ENCODE peak calls at places on chromosome 14, in seven cellular contexts. J is A673, U is retinal pigment epithelial cell, H is body of pancreas, Q is SK-N-SH, A is AG09319, M is HCT116. L is an unnamed sample.

GRCh38 chr14:99360774-99361595 is 89.0 kb upstream of the BCL11B start:
- DNase-seq in M (peak), H (no peak), U (no peak), J (peak), Q (peak), A (no peak), L (no peak)

GRCh38 chr14:74217672-74218448 is 21.4 kb upstream of the VSX2 start:
- DNase-seq in M (peak), J (peak), H (peak), Q (peak), U (no peak), A (peak), L (peak)

GRCh38 chr14:33357225-33358010 is 418.7 kb downstream of the NPAS3 start:
- DNase-seq in H (peak), U (no peak), A (no peak), Q (no peak), J (no peak), M (no peak), L (no peak)

GRCh38 chr14:105019861-105020814 is 745 bp downstream of the CDCA4 start:
- DNase-seq in A (no peak), Q (no peak), H (peak), J (peak), M (no peak), U (no peak), L (peak)

GRCh38 chr14:96167224-96168148 is 37.2 kb upstream of the BDKRB2 start:
- DNase-seq in U (no peak), M (no peak), Q (no peak), H (no peak), J (no peak), A (peak), L (peak)

GRCh38 chr14:97180304-97181200 is 383.4 kb downstream of the VRK1 start:
- DNase-seq in M (peak), J (peak), U (peak), A (no peak), Q (no peak), H (no peak), L (no peak)

GRCh38 chr14:36301159-36301558 is 19.3 kb downstream of the MBIP start:
- DNase-seq in U (no peak), H (peak), M (no peak), A (no peak), Q (no peak), J (no peak), L (no peak)

GRCh38 chr14:53152627-53152908 is 555 bp downstream of the DDHD1 start:
- DNase-seq in H (no peak), M (no peak), Q (no peak), U (peak), J (no peak), A (no peak), L (no peak)

GRCh38 chr14:73739174-73739898 is 25.2 kb upstream of the PNMA1 start:
- DNase-seq in M (no peak), H (no peak), A (no peak), Q (no peak), U (no peak), J (no peak), L (no peak)

GRCh38 chr14:25484194-25484593 is 434.2 kb upstream of the STXBP6 start:
- DNase-seq in M (no peak), H (no peak), A (no peak), Q (no peak), U (no peak), J (no peak), L (no peak)

GRCh38 chr14:96631621-96632362 is 129.6 kb downstream of the PAPOLA start:
- DNase-seq in Q (peak), M (no peak), A (no peak), U (no peak), H (no peak), J (no peak), L (no peak)

GRCh38 chr14:105962532-105962931 is 436.1 kb downstream of the TMEM121 start:
- DNase-seq in H (no peak), J (no peak), Q (no peak), M (no peak), U (no peak), A (no peak), L (no peak)

GRCh38 chr14:32343926-32344430 is 14.9 kb downstream of the AKAP6 start:
- DNase-seq in M (no peak), J (no peak), Q (no peak), U (no peak), H (no peak), A (no peak), L (no peak)

GRCh38 chr14:38207830-38208815 is at the start of gene SSTR1:
- DNase-seq in A (no peak), Q (no peak), J (peak), U (no peak), H (peak), M (no peak), L (peak)

GRCh38 chr14:103391048-103391447 is 5.8 kb downstream of the MARK3 start:
- DNase-seq in J (peak), A (peak), M (peak), U (peak), H (no peak), Q (peak), L (peak)

GRCh38 chr14:74952697-74953484 is 2.5 kb downstream of the PGF start:
- DNase-seq in H (no peak), Q (no peak), M (no peak), J (no peak), U (no peak), A (no peak), L (no peak)

GRCh38 chr14:34347683-34348082 is 114.4 kb downstream of the SPTSSA start:
- DNase-seq in A (no peak), U (no peak), M (no peak), J (no peak), H (no peak), Q (no peak), L (no peak)

GRCh38 chr14:50823763-50824636 is 7.0 kb downstream of the NIN start:
- DNase-seq in A (no peak), M (no peak), Q (no peak), U (no peak), J (no peak), H (peak), L (no peak)

GRCh38 chr14:50622978-50623377 is 45.1 kb downstream of the SAV1 start:
- DNase-seq in Q (no peak), M (no peak), H (no peak), J (no peak), A (peak), U (no peak), L (no peak)

GRCh38 chr14:69715725-69716482 is 51.0 kb upstream of the SRSF5 start:
- DNase-seq in Q (peak), H (peak), U (peak), M (no peak), A (peak), J (peak), L (peak)

GRCh38 chr14:70036665-70037064 is 152.1 kb downstream of the SLC8A3 start:
- DNase-seq in H (no peak), J (no peak), Q (no peak), M (no peak), U (no peak), A (no peak), L (no peak)

GRCh38 chr14:104217486-104218360 is 79.3 kb downstream of the KIF26A start:
- DNase-seq in M (no peak), A (no peak), J (no peak), Q (no peak), U (no peak), H (no peak), L (no peak)

GRCh38 chr14:104875811-104876210 is 10.7 kb downstream of the CEP170B start:
- DNase-seq in A (no peak), Q (no peak), U (no peak), J (no peak), H (no peak), M (no peak), L (no peak)

GRCh38 chr14:87656315-87656714 is 336.7 kb downstream of the GALC start:
- DNase-seq in A (no peak), J (no peak), H (no peak), Q (no peak), M (no peak), U (no peak), L (no peak)

GRCh38 chr14:54348001-54348611 is 48.7 kb upstream of the CDKN3 start:
- DNase-seq in J (peak), H (peak), M (peak), A (no peak), U (no peak), Q (peak), L (peak)

GRCh38 chr14:89371600-89371999 is 45.4 kb downstream of the FOXN3 start:
- DNase-seq in U (no peak), M (no peak), Q (no peak), H (no peak), A (no peak), J (no peak), L (no peak)

GRCh38 chr14:99793213-99794155 is at the start of gene EML1:
- DNase-seq in M (peak), U (no peak), A (peak), H (peak), Q (peak), J (peak), L (peak)

GRCh38 chr14:37903561-37904191 is 304.0 kb upstream of the SSTR1 start:
- DNase-seq in A (no peak), H (peak), Q (peak), M (peak), J (peak), U (no peak), L (peak)

GRCh38 chr14:50362791-50363733 is 33.6 kb downstream of the CDKL1 start:
- DNase-seq in M (no peak), U (no peak), H (no peak), A (no peak), Q (no peak), J (no peak), L (no peak)

GRCh38 chr14:88078525-88078924 is 73.6 kb downstream of the GPR65 start:
- DNase-seq in M (no peak), A (no peak), U (no peak), H (no peak), Q (no peak), J (no peak), L (no peak)

GRCh38 chr14:36870776-36871175 is 209.1 kb downstream of the PAX9 start:
- DNase-seq in Q (no peak), J (no peak), U (no peak), H (no peak), A (no peak), M (no peak), L (no peak)

GRCh38 chr14:105425823-105426247 is 6.2 kb downstream of the MTA1 start:
- DNase-seq in A (no peak), U (no peak), Q (no peak), H (no peak), M (no peak), J (no peak), L (no peak)

GRCh38 chr14:69703047-69704046 is 63.6 kb upstream of the SRSF5 start:
- DNase-seq in A (no peak), U (no peak), M (no peak), H (no peak), J (no peak), Q (no peak), L (no peak)

GRCh38 chr14:68486033-68486732 is 306.7 kb downstream of the ZFP36L1 start:
- DNase-seq in A (no peak), H (peak), J (no peak), U (no peak), M (no peak), Q (no peak), L (no peak)

GRCh38 chr14:99055816-99056215 is 216.2 kb downstream of the BCL11B start:
- DNase-seq in Q (no peak), A (no peak), J (no peak), M (no peak), U (no peak), H (no peak), L (no peak)

GRCh38 chr14:57245941-57246340 is 22.8 kb downstream of the EXOC5 start:
- DNase-seq in M (no peak), A (no peak), J (no peak), U (no peak), H (no peak), Q (no peak), L (no peak)

GRCh38 chr14:57247283-57247682 is 21.4 kb downstream of the EXOC5 start:
- DNase-seq in H (no peak), A (no peak), Q (no peak), U (no peak), J (peak), M (no peak), L (no peak)

GRCh38 chr14:57244103-57244502 is 24.6 kb downstream of the EXOC5 start:
- DNase-seq in J (no peak), M (no peak), A (peak), Q (no peak), H (no peak), U (no peak), L (no peak)
- TF ChIP-seq CTCF in J (no peak), M (no peak), A (no peak), Q (no peak), H (no peak), U (no peak), L (no peak)

DNA sequence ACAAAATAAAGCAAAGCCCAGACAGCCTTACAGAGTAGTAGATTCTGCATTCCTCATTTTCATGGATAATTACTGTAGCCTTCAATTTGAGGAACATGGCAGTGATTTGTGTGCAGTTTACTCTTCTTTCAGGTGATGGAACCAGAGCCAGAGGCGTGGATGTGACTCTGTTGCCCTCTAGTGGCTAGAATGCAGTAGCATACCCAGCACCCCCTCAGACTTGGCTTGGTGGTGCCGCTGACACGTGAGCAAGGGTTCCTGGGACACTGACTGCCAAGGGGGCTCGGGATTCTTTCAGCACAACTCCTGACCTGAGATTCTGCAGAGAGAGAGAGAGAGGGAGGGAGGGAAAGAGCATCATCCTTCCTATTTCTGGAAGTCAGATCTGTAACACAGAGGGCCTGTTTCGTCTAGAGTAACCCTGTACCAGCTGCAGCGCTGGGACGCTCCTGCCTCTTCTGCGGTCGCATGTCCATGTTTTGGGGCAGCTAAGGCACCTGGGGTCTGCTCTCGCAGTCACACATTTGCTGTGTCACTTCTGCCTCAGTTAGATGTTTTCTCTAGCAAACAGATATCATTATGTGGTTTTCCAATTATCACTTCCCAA is 428.0 kb downstream of the NRXN3 start:
- DNase-seq in J (peak), M (peak), Q (peak), U (peak), A (no peak), H (peak), L (peak)
- TF ChIP-seq CTCF in J (peak), M (peak), Q (peak), U (peak), A (peak), H (peak), L (peak)

GRCh38 chr14:28300356-28300755 is 466.2 kb upstream of the FOXG1 start:
- DNase-seq in J (no peak), A (no peak), M (no peak), U (no peak), H (no peak), Q (no peak), L (no peak)

GRCh38 chr14:28297559-28297958 is 469.0 kb upstream of the FOXG1 start:
- DNase-seq in H (no peak), J (no peak), U (no peak), A (no peak), M (no peak), Q (no peak), L (no peak)

GRCh38 chr14:28299227-28299626 is 467.4 kb upstream of the FOXG1 start:
- DNase-seq in H (no peak), U (no peak), M (no peak), J (no peak), A (no peak), Q (no peak), L (no peak)

GRCh38 chr14:28301179-28301578 is 465.4 kb upstream of the FOXG1 start:
- DNase-seq in M (no peak), A (no peak), U (no peak), J (no peak), Q (no peak), H (no peak), L (no peak)

GRCh38 chr14:28298156-28298555 is 468.4 kb upstream of the FOXG1 start:
- DNase-seq in J (no peak), Q (no peak), H (no peak), U (no peak), A (no peak), M (no peak), L (no peak)
- TF ChIP-seq CTCF in J (no peak), Q (no peak), H (no peak), U (no peak), A (no peak), M (no peak), L (no peak)

GRCh38 chr14:23449314-23449713 is 13.9 kb upstream of the MYH7 start:
- DNase-seq in Q (no peak), U (no peak), J (no peak), A (no peak), M (no peak), H (no peak), L (no peak)
- TF ChIP-seq CTCF in Q (no peak), U (no peak), J (no peak), A (no peak), M (no peak), H (no peak), L (no peak)

GRCh38 chr14:64695071-64695470 is 9.2 kb upstream of the PLEKHG3 start:
- DNase-seq in A (no peak), U (no peak), H (no peak), M (no peak), J (no peak), Q (no peak), L (no peak)

GRCh38 chr14:64696355-64696844 is 7.8 kb upstream of the PLEKHG3 start:
- DNase-seq in U (no peak), Q (no peak), M (no peak), J (no peak), A (no peak), H (peak), L (no peak)

GRCh38 chr14:64692189-64692588 is 12.0 kb upstream of the PLEKHG3 start:
- DNase-seq in J (no peak), H (no peak), M (no peak), Q (no peak), U (no peak), A (no peak), L (no peak)

GRCh38 chr14:64692597-64693350 is 11.4 kb upstream of the PLEKHG3 start:
- DNase-seq in M (no peak), H (no peak), J (no peak), U (no peak), A (no peak), Q (no peak), L (no peak)

GRCh38 chr14:64693766-64694165 is 10.5 kb upstream of the PLEKHG3 start:
- DNase-seq in A (no peak), J (no peak), M (no peak), U (no peak), H (no peak), Q (no peak), L (no peak)
- TF ChIP-seq CTCF in A (no peak), J (no peak), M (no peak), U (no peak), H (no peak), Q (no peak), L (no peak)

DNA sequence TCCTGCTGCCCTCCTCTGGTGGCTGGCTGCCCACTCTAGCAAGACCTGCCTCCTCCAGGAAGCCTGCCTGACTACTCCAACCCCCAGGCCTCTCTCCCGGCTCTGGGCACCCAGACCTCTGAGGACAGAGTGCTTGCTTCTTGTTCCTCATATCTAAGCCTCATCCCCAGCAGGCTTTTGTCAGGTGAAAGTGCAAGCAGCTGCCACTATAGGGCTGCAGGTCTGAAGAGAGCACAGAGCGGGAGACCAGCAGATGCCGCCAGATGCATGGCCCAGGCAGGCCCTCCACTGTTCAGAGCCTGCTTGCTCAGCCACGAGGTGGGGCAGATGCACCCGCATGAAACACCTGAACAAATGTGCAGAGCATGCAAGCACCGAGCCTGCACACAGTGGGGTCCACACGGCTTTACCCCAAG is 73.0 kb downstream of the SERPINA3 start:
- DNase-seq in J (no peak), U (no peak), H (no peak), A (no peak), Q (peak), M (no peak), L (no peak)
- TF ChIP-seq CTCF in J (no peak), U (no peak), H (no peak), A (no peak), Q (no peak), M (no peak), L (no peak)

GRCh38 chr14:21917699-21918436 is 244.2 kb upstream of the OR4E1 start:
- DNase-seq in U (peak), M (peak), H (peak), J (peak), A (no peak), Q (peak), L (peak)
- TF ChIP-seq CTCF in U (peak), M (peak), H (peak), J (peak), A (peak), Q (peak), L (no peak)

L was measured in Calu3.